ENCODE peak calls at places on chromosomes 1 and 21, in five cellular contexts. One of them, this sample, is unnamed.

GRCh38 chr1:118636004-118636403 is 352.1 kb downstream of the TBX15 start:
- DNase-seq in HT-29: no peak
- DNase-seq in NCI-H748 treated with DMSO at 0.1 percent for 48 hours: peak
- DNase-seq in stimulated activated CD4-positive, alpha-beta T cell treated with anti-CD3 and anti-CD28 coated beads, Interleukin-2, amount 100 ng/mL, for 48 hours: no peak
- DNase-seq in NCI-H524: no peak
- DNase-seq in this sample: no peak

GRCh38 chr1:11761285-11761684 is 708 bp upstream of the C1orf167 start:
- DNase-seq in HT-29: no peak
- DNase-seq in NCI-H748 treated with DMSO at 0.1 percent for 48 hours: no peak
- DNase-seq in stimulated activated CD4-positive, alpha-beta T cell treated with anti-CD3 and anti-CD28 coated beads, Interleukin-2, amount 100 ng/mL, for 48 hours: no peak
- DNase-seq in NCI-H524: no peak
- DNase-seq in this sample: no peak

GRCh38 chr1:89147707-89148106 is 21.8 kb upstream of the GBP2 start:
- DNase-seq in HT-29: no peak
- DNase-seq in NCI-H748 treated with DMSO at 0.1 percent for 48 hours: no peak
- DNase-seq in stimulated activated CD4-positive, alpha-beta T cell treated with anti-CD3 and anti-CD28 coated beads, Interleukin-2, amount 100 ng/mL, for 48 hours: no peak
- DNase-seq in NCI-H524: no peak
- DNase-seq in this sample: no peak

GRCh38 chr1:28886731-28887417 is 27.5 kb upstream of the EPB41 start:
- DNase-seq in HT-29: peak
- DNase-seq in NCI-H748 treated with DMSO at 0.1 percent for 48 hours: peak
- DNase-seq in stimulated activated CD4-positive, alpha-beta T cell treated with anti-CD3 and anti-CD28 coated beads, Interleukin-2, amount 100 ng/mL, for 48 hours: peak
- DNase-seq in NCI-H524: peak
- DNase-seq in this sample: peak

GRCh38 chr1:167161242-167161641 is 59.4 kb upstream of the POU2F1 start:
- DNase-seq in HT-29: no peak
- DNase-seq in NCI-H748 treated with DMSO at 0.1 percent for 48 hours: no peak
- DNase-seq in stimulated activated CD4-positive, alpha-beta T cell treated with anti-CD3 and anti-CD28 coated beads, Interleukin-2, amount 100 ng/mL, for 48 hours: no peak
- DNase-seq in NCI-H524: no peak
- DNase-seq in this sample: peak

GRCh38 chr1:8097077-8097799 is 71.1 kb upstream of the ERRFI1 start:
- DNase-seq in HT-29: peak
- DNase-seq in NCI-H748 treated with DMSO at 0.1 percent for 48 hours: peak
- DNase-seq in stimulated activated CD4-positive, alpha-beta T cell treated with anti-CD3 and anti-CD28 coated beads, Interleukin-2, amount 100 ng/mL, for 48 hours: no peak
- DNase-seq in NCI-H524: peak
- DNase-seq in this sample: peak

GRCh38 chr1:186577201-186577600 is 103.0 kb downstream of the PTGS2 start:
- DNase-seq in HT-29: peak
- DNase-seq in NCI-H748 treated with DMSO at 0.1 percent for 48 hours: no peak
- DNase-seq in stimulated activated CD4-positive, alpha-beta T cell treated with anti-CD3 and anti-CD28 coated beads, Interleukin-2, amount 100 ng/mL, for 48 hours: no peak
- DNase-seq in NCI-H524: no peak
- DNase-seq in this sample: peak

GRCh38 chr21:37767984-37768383 is 148.3 kb downstream of the KCNJ6 start:
- DNase-seq in HT-29: no peak
- DNase-seq in NCI-H748 treated with DMSO at 0.1 percent for 48 hours: no peak
- DNase-seq in stimulated activated CD4-positive, alpha-beta T cell treated with anti-CD3 and anti-CD28 coated beads, Interleukin-2, amount 100 ng/mL, for 48 hours: no peak
- DNase-seq in NCI-H524: peak
- DNase-seq in this sample: no peak

GRCh38 chr1:68346192-68346808 is 103.5 kb downstream of the RPE65 start:
- DNase-seq in HT-29: peak
- DNase-seq in NCI-H748 treated with DMSO at 0.1 percent for 48 hours: peak
- DNase-seq in stimulated activated CD4-positive, alpha-beta T cell treated with anti-CD3 and anti-CD28 coated beads, Interleukin-2, amount 100 ng/mL, for 48 hours: no peak
- DNase-seq in NCI-H524: no peak
- DNase-seq in this sample: no peak

GRCh38 chr1:12547586-12548225 is 70.3 kb downstream of the DHRS3 start:
- DNase-seq in HT-29: no peak
- DNase-seq in NCI-H748 treated with DMSO at 0.1 percent for 48 hours: no peak
- DNase-seq in stimulated activated CD4-positive, alpha-beta T cell treated with anti-CD3 and anti-CD28 coated beads, Interleukin-2, amount 100 ng/mL, for 48 hours: no peak
- DNase-seq in NCI-H524: no peak
- DNase-seq in this sample: no peak

GRCh38 chr21:31957631-31958030 is 84.8 kb downstream of the HUNK start:
- DNase-seq in HT-29: no peak
- DNase-seq in NCI-H748 treated with DMSO at 0.1 percent for 48 hours: no peak
- DNase-seq in stimulated activated CD4-positive, alpha-beta T cell treated with anti-CD3 and anti-CD28 coated beads, Interleukin-2, amount 100 ng/mL, for 48 hours: no peak
- DNase-seq in NCI-H524: no peak
- DNase-seq in this sample: no peak

GRCh38 chr1:204271970-204272369 is 58.2 kb upstream of the GOLT1A start:
- DNase-seq in HT-29: no peak
- DNase-seq in NCI-H748 treated with DMSO at 0.1 percent for 48 hours: no peak
- DNase-seq in stimulated activated CD4-positive, alpha-beta T cell treated with anti-CD3 and anti-CD28 coated beads, Interleukin-2, amount 100 ng/mL, for 48 hours: no peak
- DNase-seq in NCI-H524: no peak
- DNase-seq in this sample: no peak

GRCh38 chr1:182183606-182184005 is 122.1 kb upstream of the ZNF648 start:
- DNase-seq in HT-29: peak
- DNase-seq in NCI-H748 treated with DMSO at 0.1 percent for 48 hours: no peak
- DNase-seq in stimulated activated CD4-positive, alpha-beta T cell treated with anti-CD3 and anti-CD28 coated beads, Interleukin-2, amount 100 ng/mL, for 48 hours: no peak
- DNase-seq in NCI-H524: no peak
- DNase-seq in this sample: peak

GRCh38 chr21:31282095-31282709 is 61.9 kb downstream of the TIAM1 start:
- DNase-seq in HT-29: no peak
- DNase-seq in NCI-H748 treated with DMSO at 0.1 percent for 48 hours: no peak
- DNase-seq in stimulated activated CD4-positive, alpha-beta T cell treated with anti-CD3 and anti-CD28 coated beads, Interleukin-2, amount 100 ng/mL, for 48 hours: no peak
- DNase-seq in NCI-H524: no peak
- DNase-seq in this sample: peak

GRCh38 chr1:225770586-225771248 is 6.9 kb upstream of the SRP9 start:
- DNase-seq in HT-29: no peak
- DNase-seq in NCI-H748 treated with DMSO at 0.1 percent for 48 hours: no peak
- DNase-seq in stimulated activated CD4-positive, alpha-beta T cell treated with anti-CD3 and anti-CD28 coated beads, Interleukin-2, amount 100 ng/mL, for 48 hours: no peak
- DNase-seq in NCI-H524: no peak
- DNase-seq in this sample: no peak

GRCh38 chr1:218751208-218751948 is 406.2 kb downstream of the TGFB2 start:
- DNase-seq in HT-29: no peak
- DNase-seq in NCI-H748 treated with DMSO at 0.1 percent for 48 hours: no peak
- DNase-seq in stimulated activated CD4-positive, alpha-beta T cell treated with anti-CD3 and anti-CD28 coated beads, Interleukin-2, amount 100 ng/mL, for 48 hours: no peak
- DNase-seq in NCI-H524: no peak
- DNase-seq in this sample: no peak

GRCh38 chr21:16587141-16587570 is 857.4 kb downstream of the USP25 start:
- DNase-seq in HT-29: peak
- DNase-seq in NCI-H748 treated with DMSO at 0.1 percent for 48 hours: no peak
- DNase-seq in stimulated activated CD4-positive, alpha-beta T cell treated with anti-CD3 and anti-CD28 coated beads, Interleukin-2, amount 100 ng/mL, for 48 hours: no peak
- DNase-seq in NCI-H524: peak
- DNase-seq in this sample: no peak

GRCh38 chr1:163346326-163346870 is 24.6 kb downstream of the NUF2 start:
- DNase-seq in HT-29: no peak
- DNase-seq in NCI-H748 treated with DMSO at 0.1 percent for 48 hours: no peak
- DNase-seq in stimulated activated CD4-positive, alpha-beta T cell treated with anti-CD3 and anti-CD28 coated beads, Interleukin-2, amount 100 ng/mL, for 48 hours: no peak
- DNase-seq in NCI-H524: no peak
- DNase-seq in this sample: no peak

GRCh38 chr1:108050911-108051624 is 86.1 kb upstream of the VAV3 start:
- DNase-seq in HT-29: no peak
- DNase-seq in NCI-H748 treated with DMSO at 0.1 percent for 48 hours: no peak
- DNase-seq in stimulated activated CD4-positive, alpha-beta T cell treated with anti-CD3 and anti-CD28 coated beads, Interleukin-2, amount 100 ng/mL, for 48 hours: no peak
- DNase-seq in NCI-H524: no peak
- DNase-seq in this sample: no peak

GRCh38 chr1:212565571-212566305 is 42.8 kb upstream of the ATF3 start:
- DNase-seq in HT-29: no peak
- DNase-seq in NCI-H748 treated with DMSO at 0.1 percent for 48 hours: no peak
- DNase-seq in stimulated activated CD4-positive, alpha-beta T cell treated with anti-CD3 and anti-CD28 coated beads, Interleukin-2, amount 100 ng/mL, for 48 hours: no peak
- DNase-seq in NCI-H524: no peak
- DNase-seq in this sample: no peak

GRCh38 chr1:95095833-95096217 is 21.3 kb upstream of the TLCD4 start:
- DNase-seq in HT-29: no peak
- DNase-seq in NCI-H748 treated with DMSO at 0.1 percent for 48 hours: no peak
- DNase-seq in stimulated activated CD4-positive, alpha-beta T cell treated with anti-CD3 and anti-CD28 coated beads, Interleukin-2, amount 100 ng/mL, for 48 hours: no peak
- DNase-seq in NCI-H524: no peak
- DNase-seq in this sample: peak

GRCh38 chr1:53685272-53686051 is 53.5 kb downstream of the GLIS1 start:
- DNase-seq in HT-29: no peak
- DNase-seq in NCI-H748 treated with DMSO at 0.1 percent for 48 hours: peak
- DNase-seq in stimulated activated CD4-positive, alpha-beta T cell treated with anti-CD3 and anti-CD28 coated beads, Interleukin-2, amount 100 ng/mL, for 48 hours: no peak
- DNase-seq in NCI-H524: peak
- DNase-seq in this sample: no peak

GRCh38 chr1:115650961-115651360 is 9.2 kb downstream of the VANGL1 start:
- DNase-seq in HT-29: peak
- DNase-seq in NCI-H748 treated with DMSO at 0.1 percent for 48 hours: no peak
- DNase-seq in stimulated activated CD4-positive, alpha-beta T cell treated with anti-CD3 and anti-CD28 coated beads, Interleukin-2, amount 100 ng/mL, for 48 hours: no peak
- DNase-seq in NCI-H524: no peak
- DNase-seq in this sample: no peak

GRCh38 chr21:17537299-17537698 is 24.5 kb downstream of the CXADR start:
- DNase-seq in HT-29: peak
- DNase-seq in NCI-H748 treated with DMSO at 0.1 percent for 48 hours: no peak
- DNase-seq in stimulated activated CD4-positive, alpha-beta T cell treated with anti-CD3 and anti-CD28 coated beads, Interleukin-2, amount 100 ng/mL, for 48 hours: no peak
- DNase-seq in NCI-H524: no peak
- DNase-seq in this sample: no peak

GRCh38 chr1:155307247-155307740 is 1.4 kb upstream of the FDPS start:
- DNase-seq in HT-29: peak
- DNase-seq in NCI-H748 treated with DMSO at 0.1 percent for 48 hours: no peak
- DNase-seq in stimulated activated CD4-positive, alpha-beta T cell treated with anti-CD3 and anti-CD28 coated beads, Interleukin-2, amount 100 ng/mL, for 48 hours: no peak
- DNase-seq in NCI-H524: peak
- DNase-seq in this sample: no peak

GRCh38 chr1:117077267-117077666 is 17.1 kb downstream of the TTF2 start:
- DNase-seq in HT-29: no peak
- DNase-seq in NCI-H748 treated with DMSO at 0.1 percent for 48 hours: no peak
- DNase-seq in stimulated activated CD4-positive, alpha-beta T cell treated with anti-CD3 and anti-CD28 coated beads, Interleukin-2, amount 100 ng/mL, for 48 hours: no peak
- DNase-seq in NCI-H524: no peak
- DNase-seq in this sample: no peak

This sample was measured in small intestine.